ENCODE peak calls at places on chromosomes 7 and 10, in ten cellular contexts. M is BJ, D is fibroblast of pulmonary artery, H is NB4, P is OCI-LY7, Q is astrocyte of the spinal cord, F is psoas muscle, N is right lobe of liver, C is mammary epithelial cell, X is fibroblast of mammary gland. T is an unnamed sample.

GRCh38 chr10:75350791-75351190 is 50.8 kb downstream of the ZNF503 start:
- DNase-seq in H (no peak), C (peak; percentile 49), M (no peak), Q (peak; percentile 47), N (no peak), D (peak; percentile 21), X (peak; percentile 44), P (no peak), F (no peak), T (no peak)

GRCh38 chr7:51260516-51260915 is 56.1 kb downstream of the COBL start:
- DNase-seq in H (no peak), C (no peak), X (no peak), F (no peak), M (no peak), Q (no peak), P (no peak), N (no peak), D (no peak), T (no peak)

GRCh38 chr7:143480501-143480900 is 2.8 kb downstream of the TAS2R41 start:
- DNase-seq in C (no peak), X (peak; percentile 15), H (peak; percentile 52), F (no peak), P (no peak), Q (no peak), D (no peak), M (peak; percentile 34), N (no peak), T (no peak)

GRCh38 chr7:44394112-44394447 is 68.7 kb upstream of the CAMK2B start:
- DNase-seq in X (no peak), M (no peak), N (no peak), C (no peak), H (no peak), Q (no peak), F (no peak), P (no peak), D (no peak), T (no peak)

GRCh38 chr10:123911866-123912265 is 20.3 kb upstream of the CPXM2 start:
- DNase-seq in D (no peak), H (no peak), M (no peak), X (no peak), C (no peak), Q (no peak), N (no peak), F (no peak), P (no peak), T (no peak)

GRCh38 chr7:137577184-137577583 is 233.7 kb upstream of the PTN start:
- DNase-seq in N (no peak), C (no peak), H (no peak), F (no peak), P (no peak), X (no peak), Q (peak; percentile 10), D (peak; percentile 11), M (no peak), T (no peak)

GRCh38 chr7:106417273-106417902 is 132.6 kb upstream of the NAMPT start:
- DNase-seq in C (peak; percentile 51), P (no peak), F (no peak), D (peak; percentile 39), Q (no peak), N (peak; percentile 60), H (peak; percentile 41), X (peak; percentile 45), M (no peak), T (no peak)

GRCh38 chr10:86871563-86872183 is 85.7 kb downstream of the MMRN2 start:
- DNase-seq in F (no peak), N (no peak), Q (no peak), M (no peak), X (no peak), C (no peak), H (no peak), D (peak; percentile 65), P (no peak), T (no peak)

GRCh38 chr7:155398944-155399343 is 59.0 kb upstream of the EN2 start:
- DNase-seq in C (no peak), N (no peak), H (peak; percentile 61), Q (no peak), X (no peak), P (no peak), M (no peak), F (no peak), D (no peak), T (no peak)
- TF ChIP-seq CTCF in C (no peak), N (no peak), H (peak; percentile 74), Q (no peak), X (no peak), P (peak; percentile 63), M (no peak), F (no peak), D (no peak), T (peak; percentile 41)

GRCh38 chr7:13117103-13117502 is 429.7 kb downstream of the ARL4A start:
- DNase-seq in P (no peak), F (no peak), X (peak; percentile 46), M (no peak), Q (peak; percentile 35), D (peak; percentile 50), N (no peak), H (peak; percentile 15), C (no peak), T (no peak)
- TF ChIP-seq CTCF in P (peak; percentile 21), F (no peak), X (peak; percentile 67), M (peak; percentile 48), Q (peak; percentile 64), D (peak; percentile 62), N (peak; percentile 68), H (peak; percentile 21), C (peak; percentile 63), T (peak; percentile 79)

DNA sequence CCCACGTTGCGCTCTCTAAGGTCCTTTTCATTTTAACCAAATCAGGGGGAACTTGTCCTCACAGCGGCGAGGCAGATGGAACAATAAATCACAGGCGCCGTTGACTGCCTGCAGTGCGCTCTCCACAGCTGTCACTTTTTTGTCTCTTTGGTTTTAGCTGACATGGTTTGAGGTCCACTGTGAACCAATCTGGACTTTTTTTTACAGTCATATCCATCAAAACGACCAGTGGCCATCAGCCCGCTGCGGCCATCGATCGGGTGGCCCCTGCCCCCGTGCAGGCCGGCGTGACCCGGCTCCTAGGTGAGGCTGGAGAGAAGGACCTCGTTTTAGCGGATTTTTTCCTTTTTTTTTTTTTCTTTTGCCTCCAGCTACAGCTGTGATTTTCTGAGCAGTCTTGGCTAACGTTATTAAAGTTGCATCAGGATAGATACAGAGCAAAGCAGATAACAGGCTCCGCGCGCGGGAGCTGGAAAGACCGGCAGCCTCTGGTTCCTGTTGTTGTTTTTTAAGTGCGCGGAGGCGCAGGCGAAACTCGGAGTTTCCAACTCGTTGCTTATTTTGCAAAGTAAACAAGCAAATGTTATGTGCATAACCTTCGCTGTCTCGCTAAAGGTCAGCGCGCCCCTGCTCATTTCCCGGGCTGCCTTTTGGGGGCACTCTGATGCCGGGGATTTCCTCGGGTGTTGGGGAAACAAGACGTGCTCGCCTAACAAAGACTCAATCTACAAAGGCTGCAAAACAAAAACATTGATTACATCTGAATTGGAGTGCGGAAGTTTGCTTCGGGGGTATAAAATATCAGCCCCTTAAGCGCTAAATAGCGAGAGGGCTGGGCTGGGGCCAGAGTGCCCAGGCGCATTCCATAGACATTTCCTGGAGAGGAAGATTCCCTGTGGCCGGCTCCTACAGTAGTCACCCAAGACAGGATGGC is 414.9 kb upstream of the MKI67 start:
- DNase-seq in Q (no peak), C (no peak), X (peak; percentile 4), M (no peak), F (no peak), D (no peak), P (no peak), H (peak; percentile 10), N (no peak), T (no peak)
- TF ChIP-seq CTCF in Q (no peak), C (peak; percentile 38), X (no peak), M (no peak), F (no peak), D (no peak), P (peak; percentile 23), H (peak; percentile 12), N (no peak), T (peak; percentile 36)

GRCh38 chr7:11557627-11558026 is 274.4 kb downstream of the THSD7A start:
- DNase-seq in X (peak; percentile 40), D (peak; percentile 47), P (peak; percentile 66), N (no peak), M (no peak), H (peak; percentile 95), Q (no peak), C (peak; percentile 30), F (no peak), T (no peak)
- TF ChIP-seq CTCF in X (peak; percentile 14), D (peak; percentile 40), P (peak; percentile 69), N (peak; percentile 69), M (no peak), H (peak; percentile 80), Q (peak; percentile 32), C (peak; percentile 61), F (no peak), T (no peak)

DNA sequence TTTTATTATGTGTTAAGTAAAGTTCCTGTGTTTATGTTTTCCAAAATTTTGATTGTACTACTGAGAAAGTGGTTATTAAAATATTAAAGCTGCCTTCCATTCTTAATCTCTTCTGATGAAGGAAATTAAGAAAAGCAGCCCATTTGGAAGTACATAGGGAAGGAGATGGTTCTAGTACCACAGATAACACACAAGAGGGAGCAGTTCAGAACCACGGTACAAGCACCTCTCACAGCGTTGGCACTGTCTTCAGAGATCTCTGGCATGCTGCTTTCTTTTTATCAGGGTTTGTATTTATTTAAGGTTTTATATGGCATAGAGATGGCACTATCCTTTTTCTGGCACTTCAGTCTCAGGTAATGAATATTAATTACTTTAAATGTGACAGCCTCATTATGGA is 111.6 kb downstream of the PHTF2 start:
- DNase-seq in H (no peak), P (peak; percentile 41), F (no peak), X (peak; percentile 11), N (no peak), D (no peak), M (no peak), C (no peak), Q (no peak), T (no peak)
- TF ChIP-seq CTCF in H (no peak), P (peak; percentile 68), F (peak; percentile 5), X (peak; percentile 8), N (no peak), D (peak; percentile 11), M (no peak), C (no peak), Q (no peak), T (peak; percentile 35)